ENCODE peak calls at places on chromosomes 12 and 14, in ten cellular contexts. R is IMR-90, X is heart right ventricle, V is DND-41, U is HepG2, I is left ventricle myocardium inferior, C is prostate gland, Z is pancreas, S is small intestine, E is GM23248. A is an unnamed sample. For H3K4me1, the result is how much of the 10 kb centered on the place peaks cover.

GRCh38 chr12:116318738-116319050 is 41.2 kb upstream of the MED13L start:
- DNase-seq in X (no peak), R (no peak), E (no peak), Z (no peak), U (no peak), C (peak), S (no peak), I (no peak), V (no peak), A (no peak)

GRCh38 chr12:99910342-99910741 is 74.4 kb downstream of the ANKS1B start:
- DNase-seq in U (no peak), S (no peak), E (peak), C (no peak), R (no peak), V (no peak), Z (no peak), I (no peak), X (no peak), A (no peak)

GRCh38 chr14:56023681-56024080 is 94.5 kb upstream of the PELI2 start:
- DNase-seq in Z (no peak), U (no peak), E (no peak), X (no peak), S (no peak), V (no peak), R (no peak), I (no peak), C (no peak), A (no peak)

GRCh38 chr12:31323466-31324115 is 2.4 kb downstream of the SINHCAF start:
- DNase-seq in I (peak), E (peak), C (peak), U (no peak), Z (no peak), R (no peak), V (no peak), X (peak), S (peak), A (peak)

GRCh38 chr14:24999157-24999556 is 50.8 kb downstream of the STXBP6 start:
- DNase-seq in S (no peak), V (no peak), I (no peak), C (no peak), R (no peak), E (no peak), U (no peak), Z (no peak), X (no peak), A (no peak)

GRCh38 chr12:47734725-47735480 is 9.6 kb upstream of the ENDOU start:
- DNase-seq in S (no peak), R (no peak), U (no peak), V (no peak), I (peak), Z (no peak), C (no peak), E (no peak), X (peak), A (no peak)

GRCh38 chr12:50615534-50616296 is 110.9 kb downstream of the DIP2B start:
- DNase-seq in E (peak), R (peak), C (no peak), Z (no peak), U (no peak), S (no peak), X (no peak), V (no peak), I (no peak), A (peak)

GRCh38 chr14:95293474-95293873 is 26.2 kb downstream of the CLMN start:
- DNase-seq in U (no peak), V (no peak), Z (no peak), S (no peak), R (no peak), C (no peak), I (no peak), E (no peak), X (no peak), A (no peak)

GRCh38 chr12:125861299-125862281 is 796.4 kb downstream of the AACS start:
- DNase-seq in C (peak), S (no peak), Z (peak), U (no peak), R (no peak), E (no peak), I (peak), V (no peak), X (peak), A (no peak)

GRCh38 chr12:112716099-112717093 is 75.2 kb upstream of the RPH3A start:
- DNase-seq in X (no peak), R (no peak), E (peak), U (no peak), I (no peak), S (peak), C (no peak), V (peak), Z (no peak), A (peak)

GRCh38 chr12:42969357-42969756 is 379.8 kb upstream of the PRICKLE1 start:
- DNase-seq in X (peak), R (no peak), S (no peak), C (no peak), Z (no peak), V (no peak), I (peak), E (no peak), U (no peak), A (no peak)

GRCh38 chr12:109758406-109759075 is 44.9 kb downstream of the FAM222A start:
- DNase-seq in U (no peak), I (peak), S (no peak), E (no peak), V (no peak), X (no peak), Z (peak), R (no peak), C (no peak), A (no peak)

GRCh38 chr12:114919479-114919878 is 235.5 kb upstream of the TBX3 start:
- DNase-seq in E (no peak), U (peak), Z (no peak), R (no peak), C (no peak), V (no peak), X (no peak), I (no peak), S (no peak), A (no peak)

GRCh38 chr12:108855284-108856169 is 1.9 kb downstream of the SSH1 start:
- DNase-seq in I (no peak), E (no peak), R (peak), U (peak), S (no peak), C (no peak), Z (no peak), X (no peak), V (no peak), A (no peak)

GRCh38 chr12:103725398-103725797 is 115.6 kb downstream of the NT5DC3 start:
- DNase-seq in I (no peak), U (no peak), V (no peak), S (no peak), X (no peak), E (no peak), R (no peak), C (no peak), Z (no peak), A (no peak)

GRCh38 chr14:78921856-78922255 is 751.7 kb downstream of the NRXN3 start:
- DNase-seq in E (peak), C (no peak), V (no peak), Z (no peak), I (no peak), S (no peak), R (peak), X (no peak), U (no peak), A (no peak)

GRCh38 chr14:87097021-87097420 is 896.0 kb downstream of the GALC start:
- DNase-seq in R (peak), E (peak), U (no peak), S (no peak), Z (no peak), I (no peak), C (no peak), V (no peak), X (no peak), A (peak)

GRCh38 chr12:43578782-43579181 is 26.8 kb upstream of the ADAMTS20 start:
- DNase-seq in Z (no peak), S (no peak), X (no peak), C (no peak), U (no peak), E (peak), R (peak), I (no peak), V (no peak), A (peak)

GRCh38 chr12:58504539-58504938 is 415.8 kb downstream of the LRIG3 start:
- DNase-seq in S (peak), E (peak), U (no peak), V (no peak), R (peak), X (no peak), Z (no peak), I (no peak), C (no peak), A (peak)

GRCh38 chr14:50836515-50836914 is 5.6 kb upstream of the NIN start:
- DNase-seq in V (no peak), C (no peak), R (peak), E (peak), X (no peak), Z (no peak), U (no peak), S (no peak), I (no peak), A (no peak)

GRCh38 chr14:54975856-54976255 is 51.0 kb downstream of the WDHD1 start:
- DNase-seq in S (no peak), U (no peak), V (no peak), X (no peak), I (no peak), R (no peak), Z (no peak), E (no peak), C (no peak), A (no peak)

GRCh38 chr14:38255408-38255672 is 553 bp downstream of the CLEC14A start:
- DNase-seq in R (no peak), X (no peak), E (no peak), C (no peak), Z (peak), U (no peak), V (no peak), I (peak), S (peak), A (no peak)

GRCh38 chr12:127803545-127803944 is 463.4 kb upstream of the TMEM132C start:
- DNase-seq in U (no peak), X (no peak), Z (no peak), C (no peak), R (no peak), V (no peak), E (peak), I (no peak), S (no peak), A (no peak)

GRCh38 chr14:57182760-57183503 is 85.8 kb downstream of the EXOC5 start:
- DNase-seq in V (no peak), C (no peak), I (no peak), E (peak), S (peak), U (peak), X (no peak), R (peak), Z (no peak), A (peak)

GRCh38 chr14:52951730-52952481 is 1.1 kb upstream of the FERMT2 start:
- DNase-seq in V (no peak), I (no peak), E (peak), R (peak), Z (no peak), U (peak), C (peak), X (no peak), S (no peak), A (peak)

GRCh38 chr12:991350-992278 is 591 bp downstream of the ERC1 start:
- DNase-seq in V (no peak), U (no peak), I (no peak), Z (no peak), E (peak), S (no peak), C (no peak), R (peak), X (no peak), A (peak)

GRCh38 chr14:100547633-100548294 is 39.5 kb downstream of the BEGAIN start:
- DNase-seq in S (peak), R (peak), I (peak), C (peak), X (peak), U (no peak), Z (no peak), V (peak), E (peak), A (no peak)

GRCh38 chr14:105748204-105748578 is 221.8 kb downstream of the TMEM121 start:
- DNase-seq in X (peak), C (no peak), I (peak), V (no peak), S (no peak), U (no peak), E (peak), R (no peak), Z (no peak), A (no peak)

GRCh38 chr12:40907115-40907521 is 214.9 kb downstream of the CNTN1 start:
- DNase-seq in I (no peak), V (no peak), U (no peak), S (no peak), R (peak), X (no peak), Z (no peak), C (no peak), E (peak), A (peak)

GRCh38 chr14:53925201-53925766 is 31.3 kb downstream of the BMP4 start:
- DNase-seq in S (no peak), V (no peak), X (no peak), C (no peak), Z (no peak), I (no peak), R (no peak), E (no peak), U (no peak), A (no peak)

GRCh38 chr12:77946541-77947021 is 115.9 kb downstream of the NAV3 start:
- DNase-seq in V (no peak), E (peak), X (no peak), C (no peak), S (no peak), R (peak), I (no peak), Z (no peak), U (no peak), A (peak)

GRCh38 chr12:116941188-116941587 is 30.4 kb downstream of the FBXW8 start:
- DNase-seq in V (no peak), Z (no peak), E (no peak), X (no peak), R (no peak), S (no peak), I (no peak), C (no peak), U (no peak), A (no peak)

GRCh38 chr12:5710260-5710878 is 234.7 kb downstream of the ANO2 start:
- DNase-seq in V (no peak), S (no peak), E (no peak), I (no peak), C (no peak), X (no peak), Z (no peak), R (peak), U (no peak), A (no peak)

GRCh38 chr12:56221233-56221756 is 427 bp downstream of the RNF41 start:
- DNase-seq in Z (no peak), E (peak), I (peak), R (peak), S (peak), X (peak), V (no peak), U (no peak), C (peak), A (peak)

GRCh38 chr14:49207451-49207850 is 378.7 kb downstream of the RPS29 start:
- DNase-seq in U (no peak), V (no peak), R (no peak), Z (no peak), C (no peak), X (no peak), E (no peak), S (no peak), I (no peak), A (no peak)

GRCh38 chr14:106883218-106883692 is 1356.9 kb downstream of the TMEM121 start:
- DNase-seq in U (peak), I (no peak), V (peak), C (no peak), Z (no peak), X (peak), E (peak), S (no peak), R (no peak), A (no peak)

GRCh38 chr12:52440821-52441319 is 6.7 kb upstream of the KRT75 start:
- DNase-seq in C (no peak), I (no peak), S (no peak), X (no peak), V (no peak), U (no peak), R (peak), E (peak), Z (no peak), A (peak)

GRCh38 chr12:52439845-52440244 is 5.7 kb upstream of the KRT75 start:
- DNase-seq in X (no peak), E (no peak), R (no peak), U (no peak), I (no peak), S (no peak), Z (no peak), V (no peak), C (no peak), A (no peak)

GRCh38 chr12:52442600-52443061 is 8.5 kb upstream of the KRT75 start:
- DNase-seq in E (peak), C (no peak), U (no peak), V (no peak), Z (no peak), I (no peak), S (no peak), X (no peak), R (peak), A (peak)

GRCh38 chr12:52439420-52439819 is 5.2 kb upstream of the KRT75 start:
- DNase-seq in R (no peak), V (no peak), X (no peak), U (no peak), E (no peak), S (no peak), C (no peak), Z (no peak), I (no peak), A (no peak)

DNA sequence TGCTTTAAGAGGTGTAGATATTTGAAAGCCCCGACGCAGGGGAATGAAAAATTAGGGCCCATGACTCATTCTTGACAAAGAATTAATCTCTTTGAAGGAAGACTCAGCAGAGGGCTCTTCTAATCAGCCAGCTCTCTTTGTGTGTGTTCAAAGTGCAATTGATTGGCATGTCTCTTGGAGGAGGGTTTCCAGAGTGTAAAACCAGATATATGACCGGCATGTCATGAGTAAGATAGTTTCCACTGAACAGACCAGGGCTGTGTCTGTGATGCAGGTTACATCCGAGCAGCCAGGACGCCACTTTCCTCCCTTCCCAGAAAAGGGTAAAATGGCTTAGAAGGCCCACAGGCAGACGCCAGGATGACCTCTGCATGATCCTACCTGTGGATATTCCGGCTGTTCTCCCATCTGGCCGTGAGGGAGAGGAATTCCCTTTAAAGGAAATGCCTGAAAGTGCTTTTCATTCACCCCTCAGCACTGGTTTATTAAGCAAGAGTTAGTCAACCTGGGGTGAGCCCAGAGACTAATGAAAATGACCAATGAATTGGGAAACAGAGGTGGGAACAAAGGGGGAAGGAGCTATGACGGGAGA is 7.2 kb upstream of the KRT75 start:
- DNase-seq in U (peak), R (peak), X (no peak), S (peak), Z (no peak), E (peak), V (no peak), I (no peak), C (no peak), A (peak)
- H3K4me1 ChIP-seq in U (under half), R (under half), X (under half), S (under half), Z (under half), E (under half), V (under half), I (under half), C (under half), A (half or more)

GRCh38 chr14:103155013-103155412 is 31.8 kb downstream of the TNFAIP2 start:
- DNase-seq in X (peak), S (peak), V (no peak), E (peak), I (peak), U (peak), Z (no peak), C (no peak), R (peak), A (peak)

GRCh38 chr14:103157969-103158368 is 34.7 kb downstream of the TNFAIP2 start:
- DNase-seq in V (no peak), R (no peak), S (no peak), I (no peak), E (no peak), Z (no peak), X (no peak), U (no peak), C (no peak), A (no peak)

GRCh38 chr14:103158688-103159087 is 35.4 kb downstream of the TNFAIP2 start:
- DNase-seq in R (no peak), C (peak), S (no peak), I (no peak), Z (no peak), V (no peak), X (no peak), U (no peak), E (no peak), A (no peak)

GRCh38 chr14:103155826-103156394 is 32.6 kb downstream of the TNFAIP2 start:
- DNase-seq in E (no peak), C (no peak), V (no peak), U (no peak), X (no peak), S (no peak), I (no peak), R (no peak), Z (no peak), A (no peak)

GRCh38 chr14:103156733-103157411 is 33.6 kb downstream of the TNFAIP2 start:
- DNase-seq in I (no peak), S (no peak), V (no peak), U (no peak), C (no peak), E (no peak), R (no peak), Z (no peak), X (no peak), A (no peak)
- H3K4me3 ChIP-seq in I (no peak), S (no peak), V (no peak), U (no peak), C (no peak), E (no peak), R (no peak), Z (no peak), X (no peak), A (no peak)

GRCh38 chr14:68952544-68953535 is 26.3 kb downstream of the ACTN1 start:
- DNase-seq in S (no peak), X (no peak), R (peak), I (peak), Z (no peak), C (no peak), E (peak), V (no peak), U (no peak), A (no peak)
- H3K4me1 ChIP-seq in S (under half), X (half or more), R (half or more), I (half or more), Z (under half), C (under half), E (half or more), V (under half), U (half or more), A (half or more)

GRCh38 chr12:65122661-65123060 is 1.6 kb upstream of the WIF1 start:
- DNase-seq in I (no peak), S (peak), C (no peak), Z (no peak), X (no peak), R (no peak), E (no peak), U (no peak), V (no peak), A (no peak)

GRCh38 chr12:65119063-65119462 is 2.0 kb downstream of the WIF1 start:
- DNase-seq in C (no peak), Z (no peak), I (no peak), E (no peak), S (no peak), R (no peak), V (no peak), U (no peak), X (no peak), A (no peak)

GRCh38 chr12:65123435-65124063 is 2.4 kb upstream of the WIF1 start:
- DNase-seq in S (peak), U (peak), E (peak), X (no peak), V (peak), Z (no peak), R (peak), C (no peak), I (no peak), A (peak)

GRCh38 chr12:65121049-65121955 is at the start of gene WIF1:
- DNase-seq in I (no peak), X (peak), Z (peak), V (no peak), S (peak), E (peak), C (peak), R (no peak), U (no peak), A (peak)

GRCh38 chr12:65121956-65122469 is 908 bp upstream of the WIF1 start:
- DNase-seq in V (no peak), R (no peak), Z (peak), C (no peak), U (no peak), E (no peak), S (no peak), X (no peak), I (no peak), A (no peak)
- H3K4me3 ChIP-seq in V (no peak), R (no peak), Z (no peak), C (no peak), U (no peak), E (no peak), S (no peak), X (no peak), I (no peak), A (no peak)

DNA sequence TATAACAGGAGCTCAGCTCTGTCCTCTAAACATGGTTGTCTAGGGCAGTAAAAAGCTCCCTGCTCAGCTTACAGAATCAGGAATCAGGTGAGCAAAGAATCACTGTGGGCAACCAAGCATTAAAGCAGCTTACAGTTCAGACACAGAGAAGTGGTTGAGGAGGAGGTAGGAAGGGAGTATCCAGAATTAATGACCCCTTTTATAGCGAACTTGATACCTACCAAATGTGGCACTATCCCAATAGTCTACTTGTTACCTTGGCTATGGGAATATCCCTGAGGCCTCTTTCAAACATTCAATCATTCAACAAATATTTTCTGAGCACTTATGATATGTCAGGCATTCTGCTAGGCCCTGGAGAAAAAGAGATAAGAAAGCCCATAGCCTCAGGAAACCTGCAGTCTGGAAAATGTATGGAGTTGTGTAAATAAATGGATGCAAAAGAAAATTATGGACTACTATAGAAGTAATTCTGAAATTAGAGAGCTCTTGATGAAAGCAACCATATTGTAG is 134.2 kb upstream of the CPSF6 start:
- DNase-seq in I (no peak), S (no peak), Z (no peak), C (no peak), U (no peak), R (no peak), V (no peak), X (no peak), E (no peak), A (no peak)
- H3K4me1 ChIP-seq in I (under half), S (under half), Z (under half), C (under half), U (under half), R (under half), V (under half), X (under half), E (under half), A (under half)